ENCODE peak calls at places on chromosome 1, in five cellular contexts. G is tibial nerve; D is lower lobe of right lung; N is testis; B is CD8-positive, alpha-beta memory T cell. Q is an unnamed sample.

GRCh38 chr1:228001738-228002535 is 4.9 kb upstream of the WNT3A start:
- DNase-seq in G (no peak), D (no peak), N (no peak), B (no peak), Q (no peak)

GRCh38 chr1:199081739-199082138 is 442.9 kb downstream of the PTPRC start:
- DNase-seq in G (no peak), D (no peak), N (no peak), B (no peak), Q (no peak)

GRCh38 chr1:161439280-161440232 is 65.7 kb upstream of the FCGR2A start:
- DNase-seq in G (no peak), D (peak), N (peak), B (no peak), Q (no peak)

GRCh38 chr1:210850556-210850955 is 283.4 kb downstream of the KCNH1 start:
- DNase-seq in G (no peak), D (no peak), N (peak), B (no peak), Q (peak)

GRCh38 chr1:102434421-102434820 is 437.7 kb upstream of the OLFM3 start:
- DNase-seq in G (no peak), D (no peak), N (peak), B (no peak), Q (no peak)

GRCh38 chr1:210259496-210259895 is 26.9 kb downstream of the SERTAD4 start:
- DNase-seq in G (peak), D (no peak), N (no peak), B (no peak), Q (no peak)

GRCh38 chr1:234135501-234135900 is 231.0 kb downstream of the SLC35F3 start:
- DNase-seq in G (no peak), D (no peak), N (no peak), B (no peak), Q (no peak)

GRCh38 chr1:54324750-54325704 is 81.2 kb downstream of the SSBP3 start:
- DNase-seq in G (peak), D (no peak), N (peak), B (no peak), Q (peak)

GRCh38 chr1:109996476-109996875 is 11.9 kb downstream of the AHCYL1 start:
- DNase-seq in G (no peak), D (no peak), N (no peak), B (no peak), Q (no peak)

GRCh38 chr1:24693827-24694379 is 50.8 kb downstream of the SRRM1 start:
- DNase-seq in G (no peak), D (peak), N (no peak), B (no peak), Q (no peak)

GRCh38 chr1:1045129-1045528 is 25.2 kb downstream of the AGRN start:
- DNase-seq in G (no peak), D (no peak), N (no peak), B (no peak), Q (no peak)

GRCh38 chr1:246161626-246162025 is 345.5 kb downstream of the SMYD3 start:
- DNase-seq in G (no peak), D (no peak), N (no peak), B (no peak), Q (peak)

GRCh38 chr1:165666152-165666551 is 32.2 kb downstream of the ALDH9A1 start:
- DNase-seq in G (no peak), D (no peak), N (no peak), B (no peak), Q (no peak)

GRCh38 chr1:972726-973458 is 6.6 kb downstream of the PLEKHN1 start:
- DNase-seq in G (no peak), D (no peak), N (no peak), B (no peak), Q (no peak)

DNA sequence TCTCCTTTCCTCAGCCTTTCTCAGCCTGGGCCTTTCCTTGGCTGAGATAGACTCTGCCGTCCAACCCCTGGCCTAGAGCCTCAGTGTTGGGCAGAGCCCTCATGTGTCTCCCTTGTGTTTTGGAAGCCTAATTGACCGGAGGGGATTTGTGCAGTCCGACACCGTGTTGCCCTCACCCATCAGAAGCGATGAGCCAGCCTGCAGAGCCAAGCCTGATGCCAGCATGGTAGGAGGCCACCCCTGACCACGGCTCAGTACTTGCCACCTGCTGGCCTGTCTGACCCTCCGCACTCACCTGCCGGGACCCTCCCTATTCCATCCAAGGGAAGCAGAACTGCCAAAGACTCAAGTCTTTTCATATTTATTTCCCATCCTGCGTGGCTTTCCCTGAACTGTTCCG is 9.3 kb upstream of the SFN start:
- DNase-seq in G (no peak), D (no peak), N (no peak), B (no peak), Q (no peak)
- H3K27ac ChIP-seq in G (peak), D (no peak), N (no peak), B (no peak), Q (no peak)

DNA sequence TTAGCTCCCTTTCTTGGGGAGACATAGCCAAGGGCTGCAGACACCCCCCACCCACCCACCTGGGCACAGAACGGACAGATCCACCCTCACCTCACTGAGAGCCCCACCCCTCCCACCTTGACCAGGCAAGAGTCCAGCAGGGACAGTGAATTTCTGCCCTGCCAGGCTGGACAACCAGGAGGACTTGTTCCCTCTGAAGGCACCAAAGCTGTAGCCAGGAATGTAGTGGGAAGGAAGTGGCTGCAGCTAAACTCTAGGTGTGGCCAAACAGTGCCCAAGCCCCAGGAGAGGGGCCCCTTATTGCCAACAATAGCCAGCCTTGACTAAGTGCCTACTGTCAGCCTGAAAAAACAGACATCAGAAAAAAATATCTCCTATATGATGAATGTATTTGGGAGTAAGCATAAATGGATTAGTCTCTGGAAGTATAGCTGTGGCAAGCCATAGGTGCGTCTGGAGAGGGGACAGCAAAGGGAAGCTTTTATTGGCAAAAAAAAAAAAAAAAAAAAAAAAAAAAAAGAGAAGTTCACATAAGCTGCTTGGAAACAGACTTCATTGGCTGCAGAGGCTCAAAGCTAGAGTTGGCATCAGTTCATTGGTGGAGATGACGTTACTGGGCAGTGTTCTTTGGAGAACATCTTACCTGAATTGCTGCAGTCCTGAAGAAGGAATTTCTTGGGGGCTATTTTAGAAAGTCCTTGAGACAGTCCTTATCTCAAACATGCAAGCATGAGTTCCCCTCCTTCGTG is 64.1 kb upstream of the TMEM51 start:
- DNase-seq in G (no peak), D (peak), N (no peak), B (no peak), Q (no peak)
- H3K27ac ChIP-seq in G (peak), D (peak), N (no peak), B (no peak), Q (no peak)

GRCh38 chr1:10773376-10773775 is 23.1 kb downstream of the CASZ1 start:
- DNase-seq in G (no peak), D (peak), N (no peak), B (no peak), Q (no peak)

GRCh38 chr1:10772711-10773110 is 23.7 kb downstream of the CASZ1 start:
- DNase-seq in G (no peak), D (peak), N (no peak), B (no peak), Q (no peak)

GRCh38 chr1:10773851-10774614 is 22.4 kb downstream of the CASZ1 start:
- DNase-seq in G (no peak), D (peak), N (no peak), B (no peak), Q (no peak)

GRCh38 chr1:10774615-10775310 is 21.7 kb downstream of the CASZ1 start:
- DNase-seq in G (no peak), D (peak), N (no peak), B (no peak), Q (no peak)

GRCh38 chr1:10771789-10772188 is 24.7 kb downstream of the CASZ1 start:
- DNase-seq in G (no peak), D (peak), N (no peak), B (no peak), Q (no peak)
- H3K27ac ChIP-seq in G (no peak), D (no peak), N (no peak), B (no peak), Q (no peak)

DNA sequence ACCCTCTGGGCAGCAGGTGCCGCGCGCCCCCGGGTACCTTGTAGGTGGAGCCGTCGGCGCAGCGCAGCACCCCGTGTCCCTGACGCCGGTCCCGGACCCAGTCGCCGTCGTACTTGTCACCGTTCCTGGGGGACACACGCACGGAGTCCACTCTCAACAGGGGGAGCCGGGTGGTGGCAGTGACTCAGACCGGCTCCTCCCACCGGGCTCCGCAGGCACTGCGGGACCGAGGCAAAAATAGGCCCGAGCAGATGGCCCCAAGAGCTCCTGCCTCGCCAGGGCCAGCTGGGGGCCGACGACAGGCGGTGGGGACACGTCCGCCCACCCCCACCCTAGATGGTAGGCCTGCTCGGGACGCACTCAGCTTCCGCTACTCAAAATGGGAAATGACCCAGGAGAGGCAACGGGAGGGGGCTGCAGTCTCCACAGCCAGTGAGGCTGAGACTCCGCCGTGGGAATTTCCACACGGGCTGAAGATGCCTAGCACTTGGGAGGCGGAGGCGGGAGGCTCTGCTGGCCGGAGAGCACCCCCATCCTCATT is 6.3 kb downstream of the MORN1 start:
- DNase-seq in G (no peak), D (peak), N (no peak), B (no peak), Q (no peak)
- H3K27ac ChIP-seq in G (no peak), D (no peak), N (no peak), B (no peak), Q (no peak)

GRCh38 chr1:193184776-193185175 is 1.6 kb downstream of the B3GALT2 start:
- DNase-seq in G (no peak), D (no peak), N (no peak), B (no peak), Q (no peak)

GRCh38 chr1:193181985-193182384 is 4.4 kb downstream of the B3GALT2 start:
- DNase-seq in G (no peak), D (no peak), N (no peak), B (no peak), Q (no peak)

GRCh38 chr1:193179094-193179493 is 7.3 kb downstream of the B3GALT2 start:
- DNase-seq in G (no peak), D (no peak), N (no peak), B (no peak), Q (no peak)

GRCh38 chr1:193183019-193183643 is 3.3 kb downstream of the B3GALT2 start:
- DNase-seq in G (no peak), D (no peak), N (no peak), B (peak), Q (no peak)

DNA sequence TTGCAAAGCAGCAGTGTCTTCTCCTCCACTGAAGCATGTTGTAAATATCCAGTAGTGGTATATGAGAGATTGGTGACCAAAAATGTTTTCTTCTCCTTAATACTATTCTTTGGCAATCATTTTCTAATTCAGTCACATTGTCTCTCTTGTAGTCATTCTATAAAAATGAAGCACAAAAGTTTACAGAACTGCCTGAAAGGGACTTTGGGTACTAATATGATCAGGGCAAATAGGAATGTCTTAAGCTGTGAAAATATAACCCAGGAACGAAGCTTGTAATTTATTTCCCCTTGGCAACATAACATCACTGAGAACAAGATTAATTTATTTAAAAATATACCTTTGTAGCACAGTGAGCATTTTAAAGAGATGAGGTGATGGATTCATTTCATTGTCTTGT is 4.9 kb downstream of the B3GALT2 start:
- DNase-seq in G (no peak), D (no peak), N (no peak), B (no peak), Q (no peak)
- H3K27ac ChIP-seq in G (no peak), D (no peak), N (no peak), B (no peak), Q (no peak)

GRCh38 chr1:26330276-26330675 is 12.5 kb downstream of the CD52 start:
- DNase-seq in G (no peak), D (no peak), N (no peak), B (no peak), Q (no peak)
- H3K27ac ChIP-seq in G (no peak), D (no peak), N (no peak), B (no peak), Q (no peak)

GRCh38 chr1:36284517-36284916 is 21.7 kb upstream of the SH3D21 start:
- DNase-seq in G (no peak), D (no peak), N (no peak), B (no peak), Q (no peak)
- H3K27ac ChIP-seq in G (peak), D (no peak), N (no peak), B (no peak), Q (no peak)

GRCh38 chr1:84135341-84135740 is 8.7 kb upstream of the PRKACB start:
- DNase-seq in G (no peak), D (no peak), N (no peak), B (no peak), Q (no peak)

GRCh38 chr1:84133479-84133878 is 10.6 kb upstream of the PRKACB start:
- DNase-seq in G (no peak), D (no peak), N (no peak), B (no peak), Q (no peak)
- H3K27ac ChIP-seq in G (no peak), D (no peak), N (no peak), B (no peak), Q (no peak)

GRCh38 chr1:169529068-169529642 is 43.4 kb upstream of the SLC19A2 start:
- DNase-seq in G (no peak), D (no peak), N (no peak), B (no peak), Q (no peak)
- H3K27ac ChIP-seq in G (no peak), D (peak), N (no peak), B (no peak), Q (no peak)